ENCODE peak calls at places on chromosomes 12 and 14, in four cellular contexts. One of them, this sample, is unnamed.

GRCh38 chr12:107537464-107538119 is 148.0 kb upstream of the PWP1 start:
- DNase-seq in NCI-H1417: no peak
- DNase-seq in left lung: no peak
- DNase-seq in H54: no peak
- DNase-seq in this sample: peak; percentile 48

GRCh38 chr14:66070542-66071319 is 415.4 kb upstream of the CCDC196 start:
- DNase-seq in H54: peak; percentile 24
- DNase-seq in NCI-H1417: peak; percentile 33
- DNase-seq in left lung: no peak
- DNase-seq in this sample: peak; percentile 97

GRCh38 chr12:131830335-131831020 is 2.3 kb downstream of the MMP17 start:
- DNase-seq in H54: peak; percentile 88
- DNase-seq in NCI-H1417: peak; percentile 92
- DNase-seq in left lung: peak; percentile 95
- DNase-seq in this sample: peak; percentile 92

GRCh38 chr12:120474092-120474960 is 4.8 kb upstream of the SRSF9 start:
- DNase-seq in NCI-H1417: peak; percentile 43
- DNase-seq in H54: peak; percentile 93
- DNase-seq in left lung: no peak
- DNase-seq in this sample: peak; percentile 74

GRCh38 chr14:105204206-105204930 is 23.3 kb upstream of the NUDT14 start:
- DNase-seq in NCI-H1417: no peak
- DNase-seq in H54: peak; percentile 88
- DNase-seq in left lung: no peak
- DNase-seq in this sample: no peak

GRCh38 chr12:25759752-25760151 is 198.7 kb upstream of the RASSF8 start:
- DNase-seq in H54: no peak
- DNase-seq in NCI-H1417: no peak
- DNase-seq in left lung: no peak
- DNase-seq in this sample: no peak

GRCh38 chr14:69675877-69676416 is 64.6 kb downstream of the SUSD6 start:
- DNase-seq in NCI-H1417: no peak
- DNase-seq in H54: no peak
- DNase-seq in left lung: no peak
- DNase-seq in this sample: no peak

GRCh38 chr12:118102609-118103008 is 1.2 kb downstream of the VSIG10 start:
- DNase-seq in H54: no peak
- DNase-seq in NCI-H1417: no peak
- DNase-seq in left lung: no peak
- DNase-seq in this sample: peak; percentile 72

GRCh38 chr12:9333129-9333528 is 124.9 kb upstream of the PZP start:
- DNase-seq in H54: no peak
- DNase-seq in left lung: no peak
- DNase-seq in NCI-H1417: no peak
- DNase-seq in this sample: no peak

GRCh38 chr12:124940393-124941169 is 26.1 kb upstream of the UBC start:
- DNase-seq in NCI-H1417: no peak
- DNase-seq in H54: peak; percentile 86
- DNase-seq in left lung: peak; percentile 94
- DNase-seq in this sample: peak; percentile 98

GRCh38 chr14:104131968-104132732 is 6.2 kb upstream of the KIF26A start:
- DNase-seq in H54: no peak
- DNase-seq in left lung: peak; percentile 45
- DNase-seq in NCI-H1417: no peak
- DNase-seq in this sample: peak; percentile 31

GRCh38 chr12:19088576-19088975 is 41.0 kb upstream of the PLEKHA5 start:
- DNase-seq in NCI-H1417: no peak
- DNase-seq in H54: no peak
- DNase-seq in left lung: no peak
- DNase-seq in this sample: no peak

GRCh38 chr14:99737451-99737951 is 53.4 kb downstream of the CYP46A1 start:
- DNase-seq in H54: peak; percentile 85
- DNase-seq in left lung: peak; percentile 88
- DNase-seq in NCI-H1417: peak; percentile 57
- DNase-seq in this sample: no peak

GRCh38 chr14:93044601-93045000 is 71.1 kb downstream of the ITPK1 start:
- DNase-seq in H54: no peak
- DNase-seq in left lung: peak; percentile 86
- DNase-seq in NCI-H1417: no peak
- DNase-seq in this sample: no peak

GRCh38 chr12:132061641-132062430 is 82.3 kb downstream of the DDX51 start:
- DNase-seq in H54: no peak
- DNase-seq in NCI-H1417: no peak
- DNase-seq in left lung: no peak
- DNase-seq in this sample: no peak

GRCh38 chr12:10501031-10501430 is 4.7 kb upstream of the EIF2S3B start:
- DNase-seq in H54: no peak
- DNase-seq in left lung: no peak
- DNase-seq in NCI-H1417: peak; percentile 51
- DNase-seq in this sample: no peak

GRCh38 chr14:58464652-58465051 is 37.1 kb downstream of the KIAA0586 start:
- DNase-seq in H54: no peak
- DNase-seq in NCI-H1417: no peak
- DNase-seq in left lung: no peak
- DNase-seq in this sample: no peak

GRCh38 chr12:114967187-114967586 is 283.2 kb upstream of the TBX3 start:
- DNase-seq in H54: no peak
- DNase-seq in NCI-H1417: no peak
- DNase-seq in left lung: no peak
- DNase-seq in this sample: peak; percentile 54

GRCh38 chr12:44015333-44015941 is 179.6 kb downstream of the TMEM117 start:
- DNase-seq in NCI-H1417: peak; percentile 88
- DNase-seq in H54: no peak
- DNase-seq in left lung: no peak
- DNase-seq in this sample: no peak

GRCh38 chr12:89370850-89371249 is 18.5 kb upstream of the DUSP6 start:
- DNase-seq in H54: no peak
- DNase-seq in NCI-H1417: no peak
- DNase-seq in left lung: no peak
- DNase-seq in this sample: no peak

GRCh38 chr14:90397401-90398314 is 829 bp downstream of the CALM1 start:
- DNase-seq in NCI-H1417: peak; percentile 89
- DNase-seq in left lung: peak; percentile 91
- DNase-seq in H54: peak; percentile 71
- DNase-seq in this sample: peak; percentile 82

GRCh38 chr12:103085541-103085940 is 128.1 kb downstream of the ASCL1 start:
- DNase-seq in left lung: no peak
- DNase-seq in NCI-H1417: peak; percentile 85
- DNase-seq in H54: no peak
- DNase-seq in this sample: no peak

GRCh38 chr12:108598553-108599250 is 818 bp upstream of the TMEM119 start:
- DNase-seq in left lung: no peak
- DNase-seq in NCI-H1417: no peak
- DNase-seq in H54: no peak
- DNase-seq in this sample: no peak

GRCh38 chr12:11615481-11615880 is 34.0 kb upstream of the ETV6 start:
- DNase-seq in H54: no peak
- DNase-seq in left lung: no peak
- DNase-seq in NCI-H1417: no peak
- DNase-seq in this sample: no peak

GRCh38 chr14:72598328-72598727 is 295.6 kb downstream of the DPF3 start:
- DNase-seq in NCI-H1417: no peak
- DNase-seq in H54: no peak
- DNase-seq in left lung: no peak
- DNase-seq in this sample: no peak

GRCh38 chr12:20588057-20588456 is 107.1 kb upstream of the SLCO1C1 start:
- DNase-seq in H54: no peak
- DNase-seq in NCI-H1417: peak; percentile 80
- DNase-seq in left lung: no peak
- DNase-seq in this sample: no peak

GRCh38 chr12:22100952-22101748 is 55.1 kb downstream of the CMAS start:
- DNase-seq in NCI-H1417: peak; percentile 53
- DNase-seq in left lung: no peak
- DNase-seq in H54: no peak
- DNase-seq in this sample: peak; percentile 89

GRCh38 chr14:72024043-72024407 is 91.8 kb downstream of the RGS6 start:
- DNase-seq in NCI-H1417: peak; percentile 39
- DNase-seq in H54: peak; percentile 7
- DNase-seq in left lung: no peak
- DNase-seq in this sample: peak; percentile 74

GRCh38 chr14:36988568-36988967 is 183.8 kb downstream of the SLC25A21 start:
- DNase-seq in H54: no peak
- DNase-seq in left lung: no peak
- DNase-seq in NCI-H1417: no peak
- DNase-seq in this sample: no peak

GRCh38 chr12:65121049-65121955 is at the start of gene WIF1:
- DNase-seq in NCI-H1417: peak; percentile 83
- DNase-seq in H54: no peak
- DNase-seq in left lung: peak; percentile 88
- DNase-seq in this sample: peak; percentile 94

GRCh38 chr14:73014105-73014504 is 12.8 kb downstream of the ZFYVE1 start:
- DNase-seq in left lung: no peak
- DNase-seq in NCI-H1417: no peak
- DNase-seq in H54: no peak
- DNase-seq in this sample: no peak

GRCh38 chr12:133156125-133156690 is 25.1 kb upstream of the ZNF268 start:
- DNase-seq in left lung: no peak
- DNase-seq in H54: no peak
- DNase-seq in NCI-H1417: no peak
- DNase-seq in this sample: no peak

GRCh38 chr12:113135178-113136127 is at the start of gene RASAL1:
- DNase-seq in NCI-H1417: peak; percentile 80
- DNase-seq in H54: no peak
- DNase-seq in left lung: no peak
- DNase-seq in this sample: peak; percentile 99

GRCh38 chr12:123067654-123068053 is 83.2 kb downstream of the PITPNM2 start:
- DNase-seq in NCI-H1417: no peak
- DNase-seq in left lung: no peak
- DNase-seq in H54: no peak
- DNase-seq in this sample: no peak

This sample was measured in endodermal cell.